ENCODE peak calls at places on chromosome 2, in four cellular contexts. G, K, N and V are unnamed samples.

GRCh38 chr2:199704358-199705238 is 146.4 kb downstream of the FTCDNL1 start:
- DNase-seq in G (peak), K (peak), N (peak), V (peak)

GRCh38 chr2:73284296-73285161 is at the start of gene FBXO41:
- DNase-seq in G (peak), K (peak), N (peak), V (peak)

GRCh38 chr2:128178650-128179460 is 87.9 kb downstream of the UGGT1 start:
- DNase-seq in G (peak), K (peak), N (peak), V (peak)

GRCh38 chr2:203580846-203581245 is 45.7 kb upstream of the RAPH1 start:
- DNase-seq in G (no peak), K (no peak), N (peak), V (peak)

GRCh38 chr2:238818576-238818975 is 29.3 kb upstream of the TWIST2 start:
- DNase-seq in G (no peak), K (no peak), N (no peak), V (no peak)

GRCh38 chr2:170823800-170824153 is 7.1 kb downstream of the GAD1 start:
- DNase-seq in G (no peak), K (no peak), N (no peak), V (no peak)

GRCh38 chr2:20145497-20146193 is 79.3 kb downstream of the SDC1 start:
- DNase-seq in G (no peak), K (no peak), N (no peak), V (no peak)

GRCh38 chr2:69628325-69629038 is 15.1 kb downstream of the AAK1 start:
- DNase-seq in G (no peak), K (no peak), N (no peak), V (no peak)

GRCh38 chr2:65331361-65331760 is 101.0 kb downstream of the SPRED2 start:
- DNase-seq in G (no peak), K (no peak), N (no peak), V (no peak)

GRCh38 chr2:24910245-24910644 is 9.8 kb downstream of the ADCY3 start:
- DNase-seq in G (no peak), K (no peak), N (no peak), V (no peak)

GRCh38 chr2:145587922-145588321 is 1068.0 kb upstream of the ZEB2 start:
- DNase-seq in G (no peak), K (no peak), N (no peak), V (no peak)

GRCh38 chr2:171811229-171811628 is 82.8 kb downstream of the SLC25A12 start:
- DNase-seq in G (peak), K (no peak), N (no peak), V (no peak)